ENCODE peak calls at places on chromosomes 16 and 17, in five cellular contexts. A, L, I, C and Q are unnamed samples.

GRCh38 chr17:57097832-57098421 is 12.9 kb downstream of the AKAP1 start:
- DNase-seq in A (peak), L (no peak), I (peak), C (peak), Q (no peak)

GRCh38 chr17:77279448-77280303 is 138.9 kb downstream of the SEC14L1 start:
- DNase-seq in A (no peak), L (no peak), I (no peak), C (no peak), Q (no peak)

GRCh38 chr16:68386628-68387027 is 61.7 kb downstream of the SMPD3 start:
- DNase-seq in A (no peak), L (no peak), I (no peak), C (no peak), Q (no peak)

GRCh38 chr16:72976047-72976746 is 71.7 kb downstream of the ZFHX3 start:
- DNase-seq in A (no peak), L (no peak), I (no peak), C (no peak), Q (no peak)

GRCh38 chr17:6853764-6854442 is 22.4 kb upstream of the TEKT1 start:
- DNase-seq in A (no peak), L (peak), I (no peak), C (no peak), Q (no peak)

GRCh38 chr17:17028878-17029535 is 13.2 kb upstream of the MPRIP start:
- DNase-seq in A (no peak), L (no peak), I (no peak), C (no peak), Q (no peak)

GRCh38 chr17:78717431-78717980 is 64.6 kb downstream of the CYTH1 start:
- DNase-seq in A (no peak), L (no peak), I (no peak), C (no peak), Q (no peak)

GRCh38 chr17:17685775-17686291 is 4.6 kb downstream of the RAI1 start:
- DNase-seq in A (peak), L (no peak), I (no peak), C (no peak), Q (no peak)

GRCh38 chr16:79707867-79708266 is 107.3 kb upstream of the MAF start:
- DNase-seq in A (no peak), L (no peak), I (no peak), C (peak), Q (no peak)

GRCh38 chr17:48818361-48818841 is 1.4 kb upstream of the TTLL6 start:
- DNase-seq in A (no peak), L (no peak), I (no peak), C (no peak), Q (no peak)

GRCh38 chr16:79863128-79864031 is 262.8 kb upstream of the MAF start:
- DNase-seq in A (no peak), L (no peak), I (no peak), C (no peak), Q (no peak)

GRCh38 chr16:53209489-53209888 is 154.7 kb downstream of the CHD9 start:
- DNase-seq in A (no peak), L (no peak), I (no peak), C (no peak), Q (no peak)

GRCh38 chr17:68399638-68400403 is 57.5 kb downstream of the WIPI1 start:
- DNase-seq in A (no peak), L (peak), I (no peak), C (peak), Q (no peak)

GRCh38 chr17:76272541-76273434 is 7.6 kb downstream of the UBALD2 start:
- DNase-seq in A (no peak), L (peak), I (no peak), C (no peak), Q (no peak)

GRCh38 chr16:89277049-89277448 is 59.5 kb downstream of the ZNF778 start:
- DNase-seq in A (no peak), L (no peak), I (no peak), C (no peak), Q (no peak)

GRCh38 chr17:74780443-74781238 is 4.5 kb upstream of the NAT9 start:
- DNase-seq in A (no peak), L (peak), I (no peak), C (no peak), Q (no peak)

GRCh38 chr16:65546353-65546791 is 424.5 kb upstream of the CDH11 start:
- DNase-seq in A (no peak), L (no peak), I (no peak), C (peak), Q (no peak)

GRCh38 chr16:50638816-50639670 is 42.1 kb downstream of the SNX20 start:
- DNase-seq in A (no peak), L (no peak), I (no peak), C (no peak), Q (no peak)

GRCh38 chr17:57442401-57442823 is 186.1 kb downstream of the MSI2 start:
- DNase-seq in A (no peak), L (no peak), I (no peak), C (no peak), Q (no peak)

GRCh38 chr16:2196162-2196980 is at the start of gene CASKIN1:
- DNase-seq in A (no peak), L (no peak), I (no peak), C (no peak), Q (no peak)

GRCh38 chr17:1532836-1533602 is 16.6 kb upstream of the INPP5K start:
- DNase-seq in A (no peak), L (peak), I (no peak), C (no peak), Q (no peak)

GRCh38 chr16:56477096-56477878 is 25.9 kb downstream of the OGFOD1 start:
- DNase-seq in A (peak), L (no peak), I (no peak), C (peak), Q (peak)

GRCh38 chr17:35051183-35051578 is 12.3 kb downstream of the RFFL start:
- DNase-seq in A (no peak), L (no peak), I (no peak), C (no peak), Q (no peak)

GRCh38 chr16:72091217-72091616 is 2.2 kb downstream of the TXNL4B start:
- DNase-seq in A (no peak), L (no peak), I (no peak), C (no peak), Q (no peak)

GRCh38 chr16:81511371-81511770 is 66.8 kb downstream of the CMIP start:
- DNase-seq in A (peak), L (no peak), I (no peak), C (no peak), Q (peak)

GRCh38 chr16:68524069-68524820 is 14.8 kb upstream of the ZFP90 start:
- DNase-seq in A (no peak), L (no peak), I (no peak), C (no peak), Q (no peak)

GRCh38 chr16:51035110-51035498 is 116.0 kb downstream of the SALL1 start:
- DNase-seq in A (no peak), L (no peak), I (no peak), C (no peak), Q (no peak)

GRCh38 chr17:1731194-1731506 is 6.6 kb downstream of the WDR81 start:
- DNase-seq in A (no peak), L (no peak), I (no peak), C (no peak), Q (no peak)

GRCh38 chr16:2969545-2970521 is 685 bp downstream of the PAQR4 start:
- DNase-seq in A (no peak), L (peak), I (no peak), C (no peak), Q (no peak)

GRCh38 chr16:27311449-27311831 is 2.3 kb upstream of the IL4R start:
- DNase-seq in A (peak), L (no peak), I (no peak), C (no peak), Q (no peak)

GRCh38 chr16:74700206-74701040 is at the start of gene MLKL:
- DNase-seq in A (no peak), L (peak), I (peak), C (no peak), Q (no peak)

GRCh38 chr16:21001262-21001661 is 100.7 kb downstream of the LYRM1 start:
- DNase-seq in A (peak), L (peak), I (no peak), C (no peak), Q (no peak)

GRCh38 chr17:8222380-8222629 is 11.9 kb upstream of the AURKB start:
- DNase-seq in A (no peak), L (no peak), I (peak), C (no peak), Q (peak)

GRCh38 chr16:4387769-4388168 is 16.1 kb downstream of the VASN start:
- DNase-seq in A (no peak), L (no peak), I (no peak), C (no peak), Q (no peak)

GRCh38 chr16:74718741-74719610 is 18.3 kb upstream of the MLKL start:
- DNase-seq in A (no peak), L (no peak), I (no peak), C (no peak), Q (no peak)

GRCh38 chr17:18129041-18129502 is 20.5 kb downstream of the MYO15A start:
- DNase-seq in A (no peak), L (no peak), I (no peak), C (no peak), Q (no peak)

GRCh38 chr16:29900102-29900887 is at the start of gene ASPHD1:
- DNase-seq in A (peak), L (peak), I (no peak), C (peak), Q (peak)